ENCODE peak calls at places on chromosomes 11 and 22, in ten cellular contexts. H, V, G, C, I, R, T, Y, D and W are unnamed samples.

GRCh38 chr11:68927280-68928107 is 23.8 kb downstream of the IGHMBP2 start:
- DNase-seq in R (peak; percentile 78), G (no peak), H (peak; percentile 36), D (no peak), I (no peak), T (no peak), Y (no peak), V (no peak), C (peak; percentile 53), W (peak; percentile 31)

GRCh38 chr11:61693897-61694840 is 14.0 kb downstream of the DAGLA start:
- DNase-seq in I (no peak), R (no peak), D (no peak), H (no peak), V (no peak), G (no peak), T (peak; percentile 53), C (no peak), Y (no peak), W (no peak)

GRCh38 chr11:128437137-128437536 is 150.2 kb downstream of the ETS1 start:
- DNase-seq in T (no peak), C (peak; percentile 87), D (no peak), I (no peak), G (no peak), H (peak; percentile 79), V (no peak), Y (no peak), R (peak; percentile 58), W (no peak)

GRCh38 chr11:77270921-77271320 is 30.6 kb downstream of the GDPD4 start:
- DNase-seq in T (no peak), D (no peak), G (no peak), R (no peak), V (no peak), H (no peak), Y (no peak), I (no peak), C (no peak), W (no peak)

GRCh38 chr22:43440103-43440387 is 28.2 kb downstream of the MPPED1 start:
- DNase-seq in D (no peak), T (no peak), H (no peak), V (no peak), C (no peak), I (no peak), G (no peak), Y (no peak), R (no peak), W (no peak)

GRCh38 chr22:29798318-29798717 is 31.1 kb downstream of the UQCR10 start:
- DNase-seq in G (no peak), C (no peak), T (no peak), V (no peak), I (no peak), Y (no peak), R (peak; percentile 37), D (no peak), H (no peak), W (peak; percentile 25)

GRCh38 chr11:118406599-118407166 is 5.3 kb downstream of the ATP5MG start:
- DNase-seq in V (no peak), G (no peak), H (peak; percentile 39), T (no peak), I (no peak), R (peak; percentile 26), D (no peak), C (no peak), Y (no peak), W (no peak)

GRCh38 chr11:111676878-111677585 is 74.8 kb downstream of the SIK2 start:
- DNase-seq in D (no peak), T (no peak), G (no peak), H (peak; percentile 43), R (peak; percentile 19), Y (no peak), C (peak; percentile 43), V (no peak), I (no peak), W (no peak)

GRCh38 chr11:80297808-80298460 is 857.1 kb upstream of the TENM4 start:
- DNase-seq in R (peak; percentile 41), D (no peak), C (no peak), T (no peak), V (no peak), H (peak; percentile 82), Y (no peak), I (no peak), G (no peak), W (no peak)

GRCh38 chr22:20000246-20001081 is 16.2 kb downstream of the ARVCF start:
- DNase-seq in R (no peak), G (no peak), Y (no peak), I (no peak), V (no peak), C (no peak), T (peak; percentile 61), D (no peak), H (no peak), W (no peak)

GRCh38 chr11:37468344-37468743 is 870.3 kb upstream of the RAG2 start:
- DNase-seq in T (no peak), D (no peak), R (no peak), V (no peak), Y (no peak), H (no peak), G (no peak), I (no peak), C (no peak), W (no peak)

GRCh38 chr11:6992026-6992425 is 28.1 kb downstream of the ZNF214 start:
- DNase-seq in C (peak; percentile 79), R (peak; percentile 25), T (no peak), H (peak; percentile 47), G (no peak), V (no peak), Y (no peak), I (no peak), D (no peak), W (no peak)

GRCh38 chr11:1931326-1931725 is 11.8 kb downstream of the TNNT3 start:
- DNase-seq in R (peak; percentile 67), C (peak; percentile 70), H (peak; percentile 24), G (no peak), V (no peak), D (no peak), Y (peak; percentile 55), I (no peak), T (no peak), W (no peak)

GRCh38 chr11:72703281-72704008 is 29.2 kb upstream of the PDE2A start:
- DNase-seq in C (peak; percentile 95), G (no peak), R (peak; percentile 88), I (no peak), H (peak; percentile 63), T (peak; percentile 84), Y (no peak), D (peak; percentile 74), V (no peak), W (no peak)

GRCh38 chr22:50573491-50574382 is 4.5 kb downstream of the CPT1B start:
- DNase-seq in G (no peak), Y (no peak), V (no peak), C (no peak), I (no peak), R (no peak), H (no peak), T (no peak), D (peak; percentile 40), W (no peak)

GRCh38 chr22:35883028-35883620 is 145.5 kb downstream of the RBFOX2 start:
- DNase-seq in I (no peak), G (no peak), H (peak; percentile 55), D (no peak), R (peak; percentile 65), Y (no peak), C (peak; percentile 55), T (no peak), V (no peak), W (no peak)

DNA sequence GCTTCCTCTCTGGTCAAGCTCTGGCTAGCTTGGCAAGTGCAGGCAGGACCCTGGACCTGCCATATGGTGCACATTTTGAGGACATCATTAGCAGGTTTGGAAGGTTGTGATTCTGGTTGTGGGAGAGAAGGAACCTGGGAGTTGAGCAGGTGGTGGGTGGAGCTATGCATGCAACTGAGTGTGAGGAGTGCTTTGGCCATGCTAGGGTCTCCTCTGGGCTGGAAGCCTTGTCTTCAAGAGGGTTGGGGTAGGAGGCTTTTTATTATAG is 60.1 kb upstream of the B3GAT1 start:
- DNase-seq in V (no peak), H (no peak), C (no peak), D (no peak), G (no peak), I (no peak), T (no peak), Y (no peak), R (no peak), W (no peak)
- TF ChIP-seq CTCF in V (no peak), H (no peak), C (no peak), D (no peak), G (no peak), I (no peak), T (no peak), Y (no peak), R (no peak), W (no peak)

GRCh38 chr11:43557553-43558031 is 122.9 kb upstream of the HSD17B12 start:
- DNase-seq in Y (no peak), G (no peak), V (no peak), H (no peak), T (no peak), C (peak; percentile 22), D (no peak), I (no peak), R (no peak), W (no peak)
- TF ChIP-seq CTCF in Y (peak; percentile 64), G (no peak), V (no peak), H (peak; percentile 30), T (peak; percentile 47), C (peak; percentile 44), D (no peak), I (no peak), R (peak; percentile 19), W (peak; percentile 5)

DNA sequence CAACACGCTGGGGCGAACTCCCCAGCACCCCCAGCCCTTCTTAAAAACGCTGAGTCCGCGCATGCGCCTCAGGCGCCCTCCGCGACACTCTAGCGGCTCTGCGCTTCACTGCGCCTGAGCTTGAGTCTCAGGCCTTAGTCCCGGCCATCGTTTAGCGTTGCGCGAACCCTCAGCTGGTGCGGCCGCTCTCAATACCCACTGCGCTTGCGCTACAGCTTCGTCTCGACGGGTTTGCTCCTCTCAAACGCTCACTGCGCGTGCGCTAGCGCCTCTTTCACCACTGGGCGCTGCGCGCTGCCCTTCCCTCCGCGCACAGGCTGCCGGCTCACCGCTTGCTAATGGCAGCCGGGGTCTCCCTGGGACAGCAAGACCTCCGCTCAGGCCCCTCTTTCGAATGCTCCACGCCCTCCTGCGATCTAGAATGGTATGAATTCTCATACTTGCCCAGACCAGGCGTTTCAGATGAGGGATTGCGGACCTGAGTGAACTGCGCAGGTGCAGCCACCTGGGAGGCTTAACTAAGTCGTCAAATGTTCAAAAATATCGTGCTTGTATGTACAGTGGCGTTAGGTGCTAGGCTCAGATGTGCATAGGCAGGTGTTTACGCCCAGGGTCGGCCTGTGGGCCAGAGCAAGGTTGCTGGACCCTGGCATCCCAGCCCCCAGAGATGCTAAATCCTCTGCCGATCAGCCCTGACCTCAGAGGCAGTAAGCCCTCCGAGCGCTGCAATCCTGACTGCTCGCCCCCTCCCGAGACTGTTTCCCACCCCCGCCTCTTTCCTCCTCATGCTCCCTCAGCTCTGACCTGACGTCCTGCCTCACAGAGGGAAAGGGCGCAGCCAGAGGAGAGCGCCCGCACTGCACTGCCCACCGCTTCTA is at the start of gene SLC2A11:
- DNase-seq in R (peak; percentile 98), I (peak; percentile 96), Y (peak; percentile 97), T (peak; percentile 97), V (peak; percentile 89), G (peak; percentile 93), D (peak; percentile 96), C (peak; percentile 97), H (peak; percentile 97), W (peak; percentile 97)
- TF ChIP-seq CTCF in R (no peak), I (no peak), Y (peak; percentile 32), T (peak; percentile 52), V (peak; percentile 23), G (no peak), D (no peak), C (peak; percentile 51), H (peak; percentile 31), W (peak; percentile 38)

GRCh38 chr11:103619480-103619879 is 417.0 kb upstream of the DDI1 start:
- DNase-seq in R (no peak), I (no peak), C (no peak), Y (no peak), H (no peak), G (no peak), V (no peak), D (no peak), T (no peak), W (no peak)
- TF ChIP-seq CTCF in R (peak; percentile 24), I (no peak), C (no peak), Y (peak; percentile 33), H (no peak), G (no peak), V (no peak), D (no peak), T (no peak), W (peak; percentile 23)